ENCODE peak calls at places on chromosome 19, in eight cellular contexts. X is EL; C is WTC11; M is neural crest cell; I is NCI-H1092; S is mesenteric fat pad; R is GM23338; J is activated T-cell treated with anti-CD3 and anti-CD28 coated beads, Interleukin-2, amount 50 U/mL, for 72 hours. U is an unnamed sample.

GRCh38 chr19:13006431-13007281 is 11.4 kb downstream of the NFIX start:
- DNase-seq in X (no peak), C (no peak), M (no peak), I (no peak), S (no peak), R (no peak), J (no peak), U (no peak)

GRCh38 chr19:43634877-43635560 is 4.6 kb downstream of the CADM4 start:
- DNase-seq in X (peak; percentile 30), C (no peak), M (peak; percentile 65), I (no peak), S (no peak), R (peak; percentile 77), J (no peak), U (peak; percentile 52)

GRCh38 chr19:38060346-38060745 is 153.3 kb downstream of the SIPA1L3 start:
- DNase-seq in X (no peak), C (no peak), M (no peak), I (no peak), S (no peak), R (no peak), J (no peak), U (no peak)

GRCh38 chr19:861756-862528 is 2.5 kb downstream of the CFD start:
- DNase-seq in X (peak; percentile 25), C (peak; percentile 96), M (peak; percentile 44), I (no peak), S (no peak), R (peak; percentile 94), J (peak; percentile 81), U (peak; percentile 84)

GRCh38 chr19:58277748-58278147 is 1.0 kb upstream of the ZNF8 start:
- DNase-seq in X (no peak), C (no peak), M (no peak), I (no peak), S (no peak), R (no peak), J (no peak), U (no peak)

GRCh38 chr19:55638864-55639359 is 1.9 kb upstream of the ZNF580 start:
- DNase-seq in X (peak; percentile 39), C (peak; percentile 63), M (peak; percentile 47), I (no peak), S (no peak), R (peak; percentile 81), J (peak; percentile 77), U (no peak)

GRCh38 chr19:8673281-8673891 is 25.2 kb downstream of the ACTL9 start:
- DNase-seq in X (no peak), C (no peak), M (no peak), I (no peak), S (peak; percentile 37), R (no peak), J (no peak), U (no peak)

GRCh38 chr19:54517483-54517882 is 14.9 kb downstream of the LAIR2 start:
- DNase-seq in X (peak; percentile 36), C (peak; percentile 63), M (peak; percentile 32), I (no peak), S (peak; percentile 68), R (peak; percentile 78), J (peak; percentile 68), U (peak; percentile 72)

U was measured in nephron progenitor cell.